ENCODE peak calls at places on chromosomes 11 and 22, in ten cellular contexts. One of them, this sample, is unnamed. For H3K36me3, the result is how much of the 10 kb centered on the place peaks cover.

GRCh38 chr22:36385491-36386350 is 2.0 kb downstream of the MYH9 start:
- DNase-seq in MM.1S: peak
- DNase-seq in heart right ventricle: no peak
- DNase-seq in pancreas: peak
- DNase-seq in gastrocnemius medialis: peak
- DNase-seq in OCI-LY7: peak
- DNase-seq in PC-9: peak
- DNase-seq in hepatocyte: peak
- DNase-seq in PC-3: peak
- DNase-seq in SJCRH30: peak
- DNase-seq in this sample: peak

GRCh38 chr11:74010306-74010981 is 1.6 kb upstream of the UCP3 start:
- DNase-seq in MM.1S: no peak
- DNase-seq in heart right ventricle: no peak
- DNase-seq in pancreas: no peak
- DNase-seq in gastrocnemius medialis: peak
- DNase-seq in OCI-LY7: no peak
- DNase-seq in PC-9: no peak
- DNase-seq in hepatocyte: no peak
- DNase-seq in PC-3: no peak
- DNase-seq in SJCRH30: no peak
- DNase-seq in this sample: no peak

GRCh38 chr22:43622886-43623285 is 189.2 kb downstream of the EFCAB6 start:
- DNase-seq in MM.1S: no peak
- DNase-seq in heart right ventricle: no peak
- DNase-seq in pancreas: no peak
- DNase-seq in gastrocnemius medialis: no peak
- DNase-seq in OCI-LY7: no peak
- DNase-seq in PC-9: no peak
- DNase-seq in hepatocyte: no peak
- DNase-seq in PC-3: no peak
- DNase-seq in SJCRH30: no peak
- DNase-seq in this sample: no peak

GRCh38 chr11:124970925-124971324 is 16.9 kb downstream of the CCDC15 start:
- DNase-seq in MM.1S: peak
- DNase-seq in heart right ventricle: no peak
- DNase-seq in pancreas: no peak
- DNase-seq in gastrocnemius medialis: no peak
- DNase-seq in OCI-LY7: no peak
- DNase-seq in PC-9: peak
- DNase-seq in hepatocyte: peak
- DNase-seq in PC-3: peak
- DNase-seq in SJCRH30: peak
- DNase-seq in this sample: no peak

GRCh38 chr11:5983443-5983842 is 3.3 kb downstream of the OR52L1 start:
- DNase-seq in MM.1S: no peak
- DNase-seq in heart right ventricle: no peak
- DNase-seq in pancreas: no peak
- DNase-seq in gastrocnemius medialis: no peak
- DNase-seq in OCI-LY7: no peak
- DNase-seq in PC-9: no peak
- DNase-seq in hepatocyte: no peak
- DNase-seq in PC-3: no peak
- DNase-seq in SJCRH30: no peak
- DNase-seq in this sample: no peak

GRCh38 chr22:45688606-45689080 is 17.0 kb downstream of the ATXN10 start:
- DNase-seq in MM.1S: no peak
- DNase-seq in heart right ventricle: no peak
- DNase-seq in pancreas: no peak
- DNase-seq in gastrocnemius medialis: peak
- DNase-seq in OCI-LY7: no peak
- DNase-seq in PC-9: peak
- DNase-seq in hepatocyte: peak
- DNase-seq in PC-3: peak
- DNase-seq in SJCRH30: no peak
- DNase-seq in this sample: no peak

GRCh38 chr11:62130498-62131464 is 7.0 kb downstream of the INCENP start:
- DNase-seq in MM.1S: no peak
- DNase-seq in heart right ventricle: no peak
- DNase-seq in pancreas: no peak
- DNase-seq in gastrocnemius medialis: no peak
- DNase-seq in OCI-LY7: no peak
- DNase-seq in PC-9: no peak
- DNase-seq in hepatocyte: no peak
- DNase-seq in PC-3: no peak
- DNase-seq in SJCRH30: no peak
- DNase-seq in this sample: no peak

GRCh38 chr11:10604340-10604748 is 35.9 kb upstream of the LYVE1 start:
- DNase-seq in MM.1S: no peak
- DNase-seq in heart right ventricle: peak
- DNase-seq in pancreas: no peak
- DNase-seq in gastrocnemius medialis: peak
- DNase-seq in OCI-LY7: no peak
- DNase-seq in PC-9: no peak
- DNase-seq in hepatocyte: peak
- DNase-seq in PC-3: no peak
- DNase-seq in SJCRH30: peak
- DNase-seq in this sample: peak

GRCh38 chr11:33269822-33270221 is 12.6 kb downstream of the HIPK3 start:
- DNase-seq in MM.1S: peak
- DNase-seq in heart right ventricle: no peak
- DNase-seq in pancreas: no peak
- DNase-seq in gastrocnemius medialis: no peak
- DNase-seq in OCI-LY7: no peak
- DNase-seq in PC-9: no peak
- DNase-seq in hepatocyte: no peak
- DNase-seq in PC-3: no peak
- DNase-seq in SJCRH30: no peak
- DNase-seq in this sample: no peak

GRCh38 chr11:33268945-33269567 is 11.9 kb downstream of the HIPK3 start:
- DNase-seq in MM.1S: no peak
- DNase-seq in heart right ventricle: no peak
- DNase-seq in pancreas: no peak
- DNase-seq in gastrocnemius medialis: no peak
- DNase-seq in OCI-LY7: no peak
- DNase-seq in PC-9: no peak
- DNase-seq in hepatocyte: no peak
- DNase-seq in PC-3: peak
- DNase-seq in SJCRH30: no peak
- DNase-seq in this sample: no peak

GRCh38 chr11:33266418-33267215 is 9.4 kb downstream of the HIPK3 start:
- DNase-seq in MM.1S: no peak
- DNase-seq in heart right ventricle: peak
- DNase-seq in pancreas: no peak
- DNase-seq in gastrocnemius medialis: no peak
- DNase-seq in OCI-LY7: no peak
- DNase-seq in PC-9: peak
- DNase-seq in hepatocyte: peak
- DNase-seq in PC-3: no peak
- DNase-seq in SJCRH30: peak
- DNase-seq in this sample: peak

GRCh38 chr11:33273656-33274055 is 16.5 kb downstream of the HIPK3 start:
- DNase-seq in MM.1S: no peak
- DNase-seq in heart right ventricle: no peak
- DNase-seq in pancreas: no peak
- DNase-seq in gastrocnemius medialis: no peak
- DNase-seq in OCI-LY7: no peak
- DNase-seq in PC-9: no peak
- DNase-seq in hepatocyte: no peak
- DNase-seq in PC-3: no peak
- DNase-seq in SJCRH30: no peak
- DNase-seq in this sample: no peak

GRCh38 chr11:33272338-33273107 is 15.3 kb downstream of the HIPK3 start:
- DNase-seq in MM.1S: no peak
- DNase-seq in heart right ventricle: no peak
- DNase-seq in pancreas: no peak
- DNase-seq in gastrocnemius medialis: no peak
- DNase-seq in OCI-LY7: no peak
- DNase-seq in PC-9: no peak
- DNase-seq in hepatocyte: no peak
- DNase-seq in PC-3: no peak
- DNase-seq in SJCRH30: no peak
- DNase-seq in this sample: no peak
- H3K36me3 ChIP-seq in MM.1S: under half
- H3K36me3 ChIP-seq in heart right ventricle: under half
- H3K36me3 ChIP-seq in pancreas: under half
- H3K36me3 ChIP-seq in gastrocnemius medialis: under half
- H3K36me3 ChIP-seq in OCI-LY7: under half
- H3K36me3 ChIP-seq in PC-9: under half
- H3K36me3 ChIP-seq in hepatocyte: under half
- H3K36me3 ChIP-seq in PC-3: under half
- H3K36me3 ChIP-seq in SJCRH30: under half
- H3K36me3 ChIP-seq in this sample: under half

GRCh38 chr22:19375435-19375834 is 56.1 kb downstream of the HIRA start:
- DNase-seq in MM.1S: no peak
- DNase-seq in heart right ventricle: no peak
- DNase-seq in pancreas: no peak
- DNase-seq in gastrocnemius medialis: no peak
- DNase-seq in OCI-LY7: no peak
- DNase-seq in PC-9: no peak
- DNase-seq in hepatocyte: no peak
- DNase-seq in PC-3: no peak
- DNase-seq in SJCRH30: no peak
- DNase-seq in this sample: no peak

GRCh38 chr22:19376247-19376646 is 55.3 kb downstream of the HIRA start:
- DNase-seq in MM.1S: no peak
- DNase-seq in heart right ventricle: no peak
- DNase-seq in pancreas: no peak
- DNase-seq in gastrocnemius medialis: no peak
- DNase-seq in OCI-LY7: no peak
- DNase-seq in PC-9: no peak
- DNase-seq in hepatocyte: no peak
- DNase-seq in PC-3: no peak
- DNase-seq in SJCRH30: no peak
- DNase-seq in this sample: no peak

GRCh38 chr22:19378362-19378711 is 53.2 kb downstream of the HIRA start:
- DNase-seq in MM.1S: no peak
- DNase-seq in heart right ventricle: no peak
- DNase-seq in pancreas: no peak
- DNase-seq in gastrocnemius medialis: no peak
- DNase-seq in OCI-LY7: no peak
- DNase-seq in PC-9: no peak
- DNase-seq in hepatocyte: no peak
- DNase-seq in PC-3: no peak
- DNase-seq in SJCRH30: no peak
- DNase-seq in this sample: no peak

GRCh38 chr22:19376971-19377370 is 54.6 kb downstream of the HIRA start:
- DNase-seq in MM.1S: no peak
- DNase-seq in heart right ventricle: no peak
- DNase-seq in pancreas: no peak
- DNase-seq in gastrocnemius medialis: no peak
- DNase-seq in OCI-LY7: no peak
- DNase-seq in PC-9: no peak
- DNase-seq in hepatocyte: no peak
- DNase-seq in PC-3: no peak
- DNase-seq in SJCRH30: no peak
- DNase-seq in this sample: no peak

DNA sequence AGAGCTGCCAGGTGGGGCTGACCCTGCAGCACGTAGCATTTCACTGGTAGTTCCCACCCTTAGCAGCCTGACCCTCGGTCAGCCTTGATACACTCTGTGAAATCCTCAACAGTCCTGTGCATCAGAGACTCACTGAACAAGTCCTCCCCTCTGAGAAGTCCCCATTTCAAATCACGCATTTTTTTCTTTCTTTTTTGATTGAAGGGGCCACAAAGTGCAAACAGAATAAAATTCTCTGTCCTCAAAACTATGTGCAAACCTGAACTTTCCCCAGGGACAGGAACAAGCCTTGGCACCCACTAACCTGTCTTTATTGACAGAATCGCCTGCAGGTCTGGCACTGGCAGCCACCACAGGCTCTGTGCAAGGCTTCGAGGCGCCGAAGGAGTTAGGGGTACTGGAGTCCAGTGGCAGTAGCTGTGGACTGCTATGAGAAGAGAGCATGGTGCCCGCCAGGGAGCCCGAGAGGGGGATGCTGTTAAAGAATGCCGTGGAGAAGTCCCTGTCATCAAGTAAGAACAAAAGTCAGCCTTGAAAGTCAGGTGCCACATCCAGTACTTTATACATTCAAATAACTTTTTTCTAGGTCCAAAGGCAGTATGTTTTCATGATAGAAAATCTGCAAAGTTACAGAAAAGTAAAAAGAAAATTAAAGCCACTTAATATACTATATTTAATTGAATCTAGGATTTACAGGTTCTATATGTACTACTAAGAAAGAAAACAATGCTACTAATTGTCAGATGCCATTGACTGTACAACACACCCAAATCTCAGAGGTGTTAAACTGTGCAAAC is 53.8 kb downstream of the HIRA start:
- DNase-seq in MM.1S: no peak
- DNase-seq in heart right ventricle: no peak
- DNase-seq in pancreas: no peak
- DNase-seq in gastrocnemius medialis: no peak
- DNase-seq in OCI-LY7: no peak
- DNase-seq in PC-9: no peak
- DNase-seq in hepatocyte: no peak
- DNase-seq in PC-3: no peak
- DNase-seq in SJCRH30: no peak
- DNase-seq in this sample: no peak
- H3K36me3 ChIP-seq in MM.1S: under half
- H3K36me3 ChIP-seq in heart right ventricle: half or more
- H3K36me3 ChIP-seq in pancreas: half or more
- H3K36me3 ChIP-seq in gastrocnemius medialis: half or more
- H3K36me3 ChIP-seq in OCI-LY7: half or more
- H3K36me3 ChIP-seq in PC-9: under half
- H3K36me3 ChIP-seq in hepatocyte: under half
- H3K36me3 ChIP-seq in PC-3: under half
- H3K36me3 ChIP-seq in SJCRH30: half or more
- H3K36me3 ChIP-seq in this sample: half or more

GRCh38 chr22:49803667-49804375 is 23.9 kb downstream of the BRD1 start:
- DNase-seq in MM.1S: no peak
- DNase-seq in heart right ventricle: no peak
- DNase-seq in pancreas: no peak
- DNase-seq in gastrocnemius medialis: no peak
- DNase-seq in OCI-LY7: no peak
- DNase-seq in PC-9: no peak
- DNase-seq in hepatocyte: no peak
- DNase-seq in PC-3: no peak
- DNase-seq in SJCRH30: no peak
- DNase-seq in this sample: no peak
- H3K36me3 ChIP-seq in MM.1S: under half
- H3K36me3 ChIP-seq in heart right ventricle: half or more
- H3K36me3 ChIP-seq in pancreas: under half
- H3K36me3 ChIP-seq in gastrocnemius medialis: under half
- H3K36me3 ChIP-seq in OCI-LY7: half or more
- H3K36me3 ChIP-seq in PC-9: under half
- H3K36me3 ChIP-seq in hepatocyte: under half
- H3K36me3 ChIP-seq in PC-3: under half
- H3K36me3 ChIP-seq in SJCRH30: half or more
- H3K36me3 ChIP-seq in this sample: under half

GRCh38 chr22:19360862-19361261 is 69.3 kb upstream of the CLTCL1 start:
- DNase-seq in MM.1S: no peak
- DNase-seq in heart right ventricle: no peak
- DNase-seq in pancreas: no peak
- DNase-seq in gastrocnemius medialis: no peak
- DNase-seq in OCI-LY7: no peak
- DNase-seq in PC-9: no peak
- DNase-seq in hepatocyte: no peak
- DNase-seq in PC-3: no peak
- DNase-seq in SJCRH30: no peak
- DNase-seq in this sample: no peak

GRCh38 chr22:19359554-19360299 is 68.2 kb upstream of the CLTCL1 start:
- DNase-seq in MM.1S: no peak
- DNase-seq in heart right ventricle: no peak
- DNase-seq in pancreas: no peak
- DNase-seq in gastrocnemius medialis: no peak
- DNase-seq in OCI-LY7: no peak
- DNase-seq in PC-9: no peak
- DNase-seq in hepatocyte: no peak
- DNase-seq in PC-3: no peak
- DNase-seq in SJCRH30: no peak
- DNase-seq in this sample: no peak

GRCh38 chr22:19358703-19359553 is 67.4 kb upstream of the CLTCL1 start:
- DNase-seq in MM.1S: no peak
- DNase-seq in heart right ventricle: no peak
- DNase-seq in pancreas: no peak
- DNase-seq in gastrocnemius medialis: no peak
- DNase-seq in OCI-LY7: no peak
- DNase-seq in PC-9: no peak
- DNase-seq in hepatocyte: no peak
- DNase-seq in PC-3: no peak
- DNase-seq in SJCRH30: no peak
- DNase-seq in this sample: no peak

GRCh38 chr22:19361501-19362103 is 69.9 kb downstream of the HIRA start:
- DNase-seq in MM.1S: no peak
- DNase-seq in heart right ventricle: no peak
- DNase-seq in pancreas: no peak
- DNase-seq in gastrocnemius medialis: no peak
- DNase-seq in OCI-LY7: peak
- DNase-seq in PC-9: no peak
- DNase-seq in hepatocyte: no peak
- DNase-seq in PC-3: no peak
- DNase-seq in SJCRH30: no peak
- DNase-seq in this sample: no peak

DNA sequence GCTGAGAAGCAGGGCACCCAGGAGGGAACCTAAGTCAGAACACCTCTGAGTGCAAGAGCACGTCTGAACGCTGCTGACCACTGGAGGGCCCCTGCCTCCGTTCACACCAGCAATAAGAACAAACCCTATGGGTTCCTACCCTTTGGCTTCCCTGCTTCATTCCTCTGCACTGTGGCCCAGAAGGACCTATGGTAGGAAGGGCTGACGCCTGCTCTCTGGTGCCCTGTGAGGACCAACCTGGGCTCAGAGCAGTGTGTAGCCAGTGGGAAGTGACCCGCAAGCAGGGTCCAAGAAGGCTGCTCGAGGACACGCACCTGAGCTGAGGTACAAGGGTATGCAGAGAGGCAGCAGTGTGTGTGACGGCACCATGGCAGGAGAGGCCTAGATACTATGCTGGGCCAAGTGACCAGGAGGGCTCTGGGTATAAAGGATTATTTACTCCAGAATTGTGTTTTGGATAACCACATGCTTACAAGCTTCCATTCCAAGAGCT is 68.8 kb upstream of the CLTCL1 start:
- DNase-seq in MM.1S: no peak
- DNase-seq in heart right ventricle: no peak
- DNase-seq in pancreas: no peak
- DNase-seq in gastrocnemius medialis: no peak
- DNase-seq in OCI-LY7: no peak
- DNase-seq in PC-9: no peak
- DNase-seq in hepatocyte: no peak
- DNase-seq in PC-3: no peak
- DNase-seq in SJCRH30: no peak
- DNase-seq in this sample: no peak
- H3K36me3 ChIP-seq in MM.1S: under half
- H3K36me3 ChIP-seq in heart right ventricle: half or more
- H3K36me3 ChIP-seq in pancreas: half or more
- H3K36me3 ChIP-seq in gastrocnemius medialis: half or more
- H3K36me3 ChIP-seq in OCI-LY7: half or more
- H3K36me3 ChIP-seq in PC-9: under half
- H3K36me3 ChIP-seq in hepatocyte: under half
- H3K36me3 ChIP-seq in PC-3: under half
- H3K36me3 ChIP-seq in SJCRH30: under half
- H3K36me3 ChIP-seq in this sample: half or more

This sample was measured in left ventricle myocardium inferior.